ENCODE peak calls at places on chromosome 3, in eight cellular contexts. L, P, H, E, T, W, J and M are unnamed samples.

GRCh38 chr3:16508591-16508995 is 4.9 kb downstream of the RFTN1 start:
- DNase-seq in P (no peak), J (peak; percentile 51), L (no peak), T (peak; percentile 67), E (no peak), W (no peak), H (no peak), M (peak; percentile 39)

GRCh38 chr3:31377045-31377642 is 155.6 kb upstream of the STT3B start:
- DNase-seq in T (peak; percentile 91), E (peak; percentile 26), L (peak; percentile 35), P (no peak), W (no peak), H (no peak), J (peak; percentile 78), M (no peak)

GRCh38 chr3:15892828-15893227 is 95.0 kb upstream of the ANKRD28 start:
- DNase-seq in L (no peak), W (no peak), T (peak; percentile 77), P (no peak), H (no peak), E (no peak), J (no peak), M (no peak)

GRCh38 chr3:88142094-88142624 is 7.6 kb upstream of the C3orf38 start:
- DNase-seq in H (no peak), L (no peak), J (peak; percentile 51), E (no peak), P (no peak), W (no peak), T (peak; percentile 39), M (no peak)

GRCh38 chr3:137347132-137347531 is 389.3 kb downstream of the IL20RB start:
- DNase-seq in H (no peak), E (no peak), J (no peak), P (peak; percentile 70), L (no peak), T (no peak), W (no peak), M (no peak)

GRCh38 chr3:56556908-56557814 is at the start of gene CCDC66:
- DNase-seq in P (peak; percentile 96), T (peak; percentile 85), L (peak; percentile 97), E (peak; percentile 91), W (peak; percentile 95), J (peak; percentile 97), H (peak; percentile 97), M (peak; percentile 96)

GRCh38 chr3:184359610-184360009 is 1.8 kb downstream of the CLCN2 start:
- DNase-seq in L (no peak), H (no peak), E (no peak), J (no peak), P (no peak), T (no peak), W (no peak), M (no peak)

GRCh38 chr3:120033594-120033993 is 60.7 kb downstream of the GSK3B start:
- DNase-seq in P (peak; percentile 12), H (no peak), L (no peak), E (no peak), T (no peak), J (no peak), W (no peak), M (peak; percentile 33)

GRCh38 chr3:9942934-9943690 is 9.1 kb downstream of the PRRT3 start:
- DNase-seq in J (no peak), W (no peak), T (no peak), E (no peak), L (no peak), H (no peak), P (no peak), M (no peak)

GRCh38 chr3:143358155-143358792 is 238.7 kb downstream of the CHST2 start:
- DNase-seq in H (no peak), P (no peak), E (no peak), W (no peak), J (no peak), L (no peak), T (no peak), M (no peak)

GRCh38 chr3:197503652-197504051 is 52.1 kb downstream of the BDH1 start:
- DNase-seq in E (no peak), H (no peak), P (no peak), W (no peak), J (no peak), L (no peak), T (no peak), M (no peak)

GRCh38 chr3:42195879-42196330 is 70.1 kb downstream of the CCK start:
- DNase-seq in T (no peak), E (no peak), H (no peak), L (no peak), P (no peak), W (no peak), J (no peak), M (peak; percentile 73)

GRCh38 chr3:12716605-12717121 is 42.4 kb downstream of the TMEM40 start:
- DNase-seq in P (no peak), L (no peak), J (no peak), H (no peak), E (no peak), T (peak; percentile 62), W (no peak), M (peak; percentile 56)

GRCh38 chr3:120177907-120178306 is 83.7 kb upstream of the GSK3B start:
- DNase-seq in H (no peak), P (peak; percentile 87), J (no peak), E (no peak), W (no peak), L (no peak), T (no peak), M (no peak)

GRCh38 chr3:77147836-77148578 is 108.1 kb downstream of the ROBO2 start:
- DNase-seq in J (no peak), L (no peak), T (peak; percentile 2), P (peak; percentile 3), W (no peak), E (no peak), H (no peak), M (no peak)

DNA sequence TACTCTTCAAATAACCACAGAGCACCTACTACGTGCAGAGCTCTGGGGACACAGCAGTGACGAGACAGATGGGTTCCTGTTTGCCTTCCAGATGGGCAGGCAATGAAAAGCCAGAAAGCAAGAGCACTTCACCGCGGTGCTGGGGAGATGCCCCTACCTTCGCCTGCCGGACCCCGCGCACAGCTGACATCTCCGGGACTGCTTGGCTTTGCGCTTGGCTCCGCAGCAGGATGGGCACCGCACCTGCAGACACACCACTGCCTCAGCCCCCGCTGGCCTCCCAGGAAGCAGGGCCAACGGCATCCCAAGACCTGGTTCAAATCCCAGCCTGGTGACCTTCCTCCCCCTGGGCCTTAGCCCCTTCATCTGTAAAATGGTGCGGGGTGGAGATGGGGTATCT is 17.1 kb downstream of the SSUH2 start:
- DNase-seq in E (no peak), W (no peak), J (no peak), L (no peak), T (no peak), H (no peak), P (no peak), M (no peak)
- H3K36me3 ChIP-seq in E (no peaks in the 10 kb centered on the region), W (no peaks in the 10 kb centered on the region), J (no peaks in the 10 kb centered on the region), L (no peaks in the 10 kb centered on the region), T (no peaks in the 10 kb centered on the region), H (no peaks in the 10 kb centered on the region), P (no peaks in the 10 kb centered on the region), M (no peaks in the 10 kb centered on the region)

DNA sequence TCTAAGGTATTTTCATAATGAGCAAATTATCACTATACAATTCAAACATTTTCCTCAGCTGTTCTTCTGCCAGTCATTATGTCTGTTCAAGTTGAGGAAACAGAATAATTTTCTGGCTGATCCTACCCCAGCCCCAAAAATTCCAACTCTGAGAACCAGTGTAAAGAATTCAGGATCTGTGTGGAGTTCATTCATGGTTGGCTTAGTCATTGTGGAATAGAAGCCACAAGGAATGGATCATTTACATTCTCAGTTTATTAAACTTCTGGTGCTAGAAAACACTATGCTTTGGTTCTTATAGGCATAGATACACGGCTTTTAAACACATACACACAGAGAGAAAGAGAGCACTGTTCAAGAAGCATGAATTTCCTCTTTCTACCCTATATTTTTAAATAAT is 134.6 kb downstream of the CMSS1 start:
- DNase-seq in T (peak; percentile 88), W (no peak), L (no peak), H (no peak), P (no peak), E (no peak), J (no peak), M (no peak)
- H3K36me3 ChIP-seq in T (no peaks in the 10 kb centered on the region), W (no peaks in the 10 kb centered on the region), L (no peaks in the 10 kb centered on the region), H (no peaks in the 10 kb centered on the region), P (no peaks in the 10 kb centered on the region), E (no peaks in the 10 kb centered on the region), J (no peaks in the 10 kb centered on the region), M (no peaks in the 10 kb centered on the region)

GRCh38 chr3:122435950-122436349 is 20.1 kb upstream of the WDR5B start:
- DNase-seq in W (no peak), P (peak; percentile 16), H (no peak), E (no peak), J (no peak), T (no peak), L (no peak), M (peak; percentile 11)
- H3K36me3 ChIP-seq in W (peaks cover 90% of the 10 kb centered on the region), P (peaks cover 3% of the 10 kb centered on the region), H (peaks cover 9% of the 10 kb centered on the region), E (peaks cover 37% of the 10 kb centered on the region), J (peaks cover 72% of the 10 kb centered on the region), T (peaks cover 54% of the 10 kb centered on the region), L (peaks cover 66% of the 10 kb centered on the region), M (peaks cover 88% of the 10 kb centered on the region)

GRCh38 chr3:177179281-177180067 is 17.8 kb downstream of the TBL1XR1 start:
- DNase-seq in L (no peak), P (no peak), E (no peak), J (no peak), H (no peak), T (no peak), W (no peak), M (peak; percentile 51)

GRCh38 chr3:177181418-177181817 is 15.9 kb downstream of the TBL1XR1 start:
- DNase-seq in L (no peak), H (no peak), T (no peak), J (no peak), E (no peak), P (no peak), W (no peak), M (no peak)

GRCh38 chr3:177177670-177178295 is 19.5 kb downstream of the TBL1XR1 start:
- DNase-seq in J (no peak), T (no peak), P (no peak), L (no peak), E (no peak), W (no peak), H (peak; percentile 74), M (no peak)

GRCh38 chr3:177182352-177182751 is 14.9 kb downstream of the TBL1XR1 start:
- DNase-seq in W (no peak), J (no peak), P (no peak), E (no peak), L (no peak), H (no peak), T (no peak), M (no peak)

DNA sequence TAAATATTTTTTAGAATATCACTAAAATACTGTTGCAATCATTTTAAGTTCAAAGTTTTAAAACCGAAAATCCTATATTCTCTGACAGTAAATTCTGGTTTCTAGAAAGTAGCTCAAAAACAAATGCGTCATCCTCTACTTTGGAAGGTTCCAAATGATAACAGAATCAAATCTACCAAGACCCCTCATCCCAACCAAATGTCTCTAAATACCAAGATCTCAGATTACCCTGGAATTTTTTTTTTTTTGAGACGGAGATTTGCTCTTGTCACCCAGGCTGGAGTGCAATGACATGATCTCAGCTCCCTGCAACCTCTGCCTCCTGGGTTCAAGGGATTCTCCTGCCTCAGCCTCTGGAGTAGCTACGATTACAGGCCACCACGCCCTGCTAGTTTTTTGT is 16.8 kb downstream of the TBL1XR1 start:
- DNase-seq in E (no peak), L (no peak), P (no peak), J (no peak), H (no peak), T (no peak), W (no peak), M (no peak)
- H3K36me3 ChIP-seq in E (no peaks in the 10 kb centered on the region), L (no peaks in the 10 kb centered on the region), P (no peaks in the 10 kb centered on the region), J (peaks cover 5% of the 10 kb centered on the region), H (no peaks in the 10 kb centered on the region), T (no peaks in the 10 kb centered on the region), W (no peaks in the 10 kb centered on the region), M (peaks cover 32% of the 10 kb centered on the region)